ENCODE peak calls at places on chromosomes 2 and 18, in five cellular contexts. One of them, this sample, is unnamed.

GRCh38 chr2:191030521-191031154 is 16.7 kb upstream of the STAT1 start:
- DNase-seq in fibroblast of pulmonary artery: peak
- DNase-seq in adrenal gland: no peak
- DNase-seq in stomach: no peak
- DNase-seq in prostate gland: peak
- DNase-seq in this sample: no peak

GRCh38 chr2:160491922-160492371 is 1.7 kb downstream of the RBMS1 start:
- DNase-seq in stomach: no peak
- DNase-seq in fibroblast of pulmonary artery: peak
- DNase-seq in adrenal gland: no peak
- DNase-seq in prostate gland: peak
- DNase-seq in this sample: peak

GRCh38 chr2:120260736-120261135 is 8.1 kb downstream of the RALB start:
- DNase-seq in prostate gland: no peak
- DNase-seq in adrenal gland: no peak
- DNase-seq in stomach: no peak
- DNase-seq in fibroblast of pulmonary artery: no peak
- DNase-seq in this sample: no peak

GRCh38 chr2:96163768-96164429 is 18.7 kb upstream of the DUSP2 start:
- DNase-seq in prostate gland: no peak
- DNase-seq in fibroblast of pulmonary artery: peak
- DNase-seq in adrenal gland: no peak
- DNase-seq in stomach: no peak
- DNase-seq in this sample: no peak

GRCh38 chr2:241445426-241445825 is 63.0 kb downstream of the STK25 start:
- DNase-seq in fibroblast of pulmonary artery: no peak
- DNase-seq in adrenal gland: no peak
- DNase-seq in prostate gland: no peak
- DNase-seq in stomach: no peak
- DNase-seq in this sample: no peak

GRCh38 chr2:30201990-30202389 is 29.3 kb upstream of the LBH start:
- DNase-seq in stomach: peak
- DNase-seq in adrenal gland: peak
- DNase-seq in fibroblast of pulmonary artery: peak
- DNase-seq in prostate gland: no peak
- DNase-seq in this sample: no peak

GRCh38 chr2:147222506-147222905 is 622.3 kb upstream of the ACVR2A start:
- DNase-seq in stomach: no peak
- DNase-seq in adrenal gland: no peak
- DNase-seq in fibroblast of pulmonary artery: no peak
- DNase-seq in prostate gland: no peak
- DNase-seq in this sample: no peak

GRCh38 chr2:237280235-237280634 is 133.7 kb downstream of the COL6A3 start:
- DNase-seq in fibroblast of pulmonary artery: peak
- DNase-seq in stomach: no peak
- DNase-seq in adrenal gland: no peak
- DNase-seq in prostate gland: no peak
- DNase-seq in this sample: peak

GRCh38 chr2:177165731-177166711 is 46.6 kb upstream of the HNRNPA3 start:
- DNase-seq in stomach: no peak
- DNase-seq in fibroblast of pulmonary artery: peak
- DNase-seq in adrenal gland: peak
- DNase-seq in prostate gland: no peak
- DNase-seq in this sample: no peak

GRCh38 chr2:219870023-219870422 is 242.6 kb downstream of the SLC4A3 start:
- DNase-seq in stomach: no peak
- DNase-seq in fibroblast of pulmonary artery: no peak
- DNase-seq in adrenal gland: no peak
- DNase-seq in prostate gland: no peak
- DNase-seq in this sample: no peak

GRCh38 chr2:85522090-85522647 is 16.8 kb upstream of the MAT2A start:
- DNase-seq in prostate gland: no peak
- DNase-seq in adrenal gland: no peak
- DNase-seq in stomach: no peak
- DNase-seq in fibroblast of pulmonary artery: no peak
- DNase-seq in this sample: no peak

GRCh38 chr2:69200107-69200520 is 186.9 kb downstream of the GFPT1 start:
- DNase-seq in fibroblast of pulmonary artery: peak
- DNase-seq in adrenal gland: no peak
- DNase-seq in stomach: no peak
- DNase-seq in prostate gland: no peak
- DNase-seq in this sample: no peak

GRCh38 chr2:68708629-68709028 is 26.0 kb upstream of the ARHGAP25 start:
- DNase-seq in stomach: no peak
- DNase-seq in prostate gland: no peak
- DNase-seq in adrenal gland: no peak
- DNase-seq in fibroblast of pulmonary artery: no peak
- DNase-seq in this sample: no peak

GRCh38 chr18:76490701-76491171 is 4.3 kb downstream of the ZNF516 start:
- DNase-seq in stomach: peak
- DNase-seq in adrenal gland: no peak
- DNase-seq in prostate gland: peak
- DNase-seq in fibroblast of pulmonary artery: peak
- DNase-seq in this sample: no peak

GRCh38 chr2:180519276-180519675 is 461.1 kb upstream of the UBE2E3 start:
- DNase-seq in fibroblast of pulmonary artery: peak
- DNase-seq in stomach: no peak
- DNase-seq in prostate gland: no peak
- DNase-seq in adrenal gland: no peak
- DNase-seq in this sample: peak

GRCh38 chr2:139828011-139828410 is 1047.8 kb upstream of the NXPH2 start:
- DNase-seq in fibroblast of pulmonary artery: no peak
- DNase-seq in prostate gland: no peak
- DNase-seq in adrenal gland: no peak
- DNase-seq in stomach: no peak
- DNase-seq in this sample: no peak

GRCh38 chr2:96470636-96471035 is 34.5 kb downstream of the NEURL3 start:
- DNase-seq in prostate gland: no peak
- DNase-seq in fibroblast of pulmonary artery: peak
- DNase-seq in stomach: peak
- DNase-seq in adrenal gland: peak
- DNase-seq in this sample: no peak

GRCh38 chr2:78861546-78861945 is 164.0 kb upstream of the REG3G start:
- DNase-seq in prostate gland: no peak
- DNase-seq in stomach: no peak
- DNase-seq in fibroblast of pulmonary artery: peak
- DNase-seq in adrenal gland: no peak
- DNase-seq in this sample: peak

GRCh38 chr2:238434846-238435751 is 8.4 kb downstream of the ASB1 start:
- DNase-seq in fibroblast of pulmonary artery: no peak
- DNase-seq in prostate gland: no peak
- DNase-seq in adrenal gland: no peak
- DNase-seq in stomach: no peak
- DNase-seq in this sample: no peak

GRCh38 chr2:222294996-222295367 is 3.8 kb downstream of the PAX3 start:
- DNase-seq in adrenal gland: no peak
- DNase-seq in fibroblast of pulmonary artery: no peak
- DNase-seq in prostate gland: no peak
- DNase-seq in stomach: no peak
- DNase-seq in this sample: no peak

GRCh38 chr2:176891105-176891504 is 321.5 kb upstream of the HNRNPA3 start:
- DNase-seq in fibroblast of pulmonary artery: no peak
- DNase-seq in prostate gland: no peak
- DNase-seq in stomach: no peak
- DNase-seq in adrenal gland: no peak
- DNase-seq in this sample: no peak

GRCh38 chr2:224948859-224949258 is 93.4 kb downstream of the DOCK10 start:
- DNase-seq in fibroblast of pulmonary artery: peak
- DNase-seq in adrenal gland: no peak
- DNase-seq in stomach: no peak
- DNase-seq in prostate gland: no peak
- DNase-seq in this sample: peak

GRCh38 chr2:24559714-24560113 is 68.7 kb downstream of the NCOA1 start:
- DNase-seq in prostate gland: no peak
- DNase-seq in stomach: no peak
- DNase-seq in fibroblast of pulmonary artery: peak
- DNase-seq in adrenal gland: no peak
- DNase-seq in this sample: peak

GRCh38 chr2:61254536-61254935 is 92.5 kb downstream of the C2orf74 start:
- DNase-seq in stomach: no peak
- DNase-seq in fibroblast of pulmonary artery: no peak
- DNase-seq in prostate gland: no peak
- DNase-seq in adrenal gland: no peak
- DNase-seq in this sample: no peak

GRCh38 chr2:225496548-225496947 is 97.0 kb downstream of the NYAP2 start:
- DNase-seq in prostate gland: no peak
- DNase-seq in stomach: no peak
- DNase-seq in adrenal gland: no peak
- DNase-seq in fibroblast of pulmonary artery: no peak
- DNase-seq in this sample: no peak

GRCh38 chr2:3741867-3742602 is 38.7 kb downstream of the DCDC2C start:
- DNase-seq in prostate gland: no peak
- DNase-seq in adrenal gland: peak
- DNase-seq in fibroblast of pulmonary artery: no peak
- DNase-seq in stomach: no peak
- DNase-seq in this sample: no peak

GRCh38 chr2:3738454-3738853 is 35.1 kb downstream of the DCDC2C start:
- DNase-seq in fibroblast of pulmonary artery: peak
- DNase-seq in adrenal gland: no peak
- DNase-seq in stomach: no peak
- DNase-seq in prostate gland: no peak
- DNase-seq in this sample: no peak

GRCh38 chr2:3737128-3737527 is 33.8 kb downstream of the DCDC2C start:
- DNase-seq in fibroblast of pulmonary artery: no peak
- DNase-seq in adrenal gland: no peak
- DNase-seq in stomach: no peak
- DNase-seq in prostate gland: no peak
- DNase-seq in this sample: no peak

GRCh38 chr2:3741372-3741771 is 38.0 kb downstream of the DCDC2C start:
- DNase-seq in stomach: no peak
- DNase-seq in prostate gland: no peak
- DNase-seq in fibroblast of pulmonary artery: no peak
- DNase-seq in adrenal gland: no peak
- DNase-seq in this sample: no peak

DNA sequence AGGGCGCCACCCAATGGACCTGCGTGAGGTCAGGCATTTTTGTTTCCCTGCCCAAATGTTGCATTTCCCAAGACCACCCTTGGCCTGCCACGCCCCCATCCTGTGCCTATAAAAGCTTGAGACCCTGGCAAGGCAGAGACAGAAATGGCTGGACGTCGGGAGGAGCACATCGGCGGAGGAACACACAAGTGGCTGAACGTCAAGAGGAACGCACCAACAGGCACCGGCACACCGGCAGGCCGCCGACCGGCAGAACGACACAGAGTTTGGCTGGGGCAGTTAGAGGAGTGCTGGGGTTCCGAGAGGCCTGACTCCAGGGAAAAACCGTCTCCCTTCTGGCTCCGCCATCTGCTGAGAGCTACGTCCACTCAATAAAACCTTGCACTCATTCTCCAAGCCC is 35.9 kb downstream of the DCDC2C start:
- DNase-seq in adrenal gland: no peak
- DNase-seq in fibroblast of pulmonary artery: no peak
- DNase-seq in stomach: no peak
- DNase-seq in prostate gland: no peak
- DNase-seq in this sample: no peak
- H3K4me3 ChIP-seq in adrenal gland: no peak
- H3K4me3 ChIP-seq in fibroblast of pulmonary artery: no peak
- H3K4me3 ChIP-seq in stomach: no peak
- H3K4me3 ChIP-seq in prostate gland: no peak
- H3K4me3 ChIP-seq in this sample: no peak

DNA sequence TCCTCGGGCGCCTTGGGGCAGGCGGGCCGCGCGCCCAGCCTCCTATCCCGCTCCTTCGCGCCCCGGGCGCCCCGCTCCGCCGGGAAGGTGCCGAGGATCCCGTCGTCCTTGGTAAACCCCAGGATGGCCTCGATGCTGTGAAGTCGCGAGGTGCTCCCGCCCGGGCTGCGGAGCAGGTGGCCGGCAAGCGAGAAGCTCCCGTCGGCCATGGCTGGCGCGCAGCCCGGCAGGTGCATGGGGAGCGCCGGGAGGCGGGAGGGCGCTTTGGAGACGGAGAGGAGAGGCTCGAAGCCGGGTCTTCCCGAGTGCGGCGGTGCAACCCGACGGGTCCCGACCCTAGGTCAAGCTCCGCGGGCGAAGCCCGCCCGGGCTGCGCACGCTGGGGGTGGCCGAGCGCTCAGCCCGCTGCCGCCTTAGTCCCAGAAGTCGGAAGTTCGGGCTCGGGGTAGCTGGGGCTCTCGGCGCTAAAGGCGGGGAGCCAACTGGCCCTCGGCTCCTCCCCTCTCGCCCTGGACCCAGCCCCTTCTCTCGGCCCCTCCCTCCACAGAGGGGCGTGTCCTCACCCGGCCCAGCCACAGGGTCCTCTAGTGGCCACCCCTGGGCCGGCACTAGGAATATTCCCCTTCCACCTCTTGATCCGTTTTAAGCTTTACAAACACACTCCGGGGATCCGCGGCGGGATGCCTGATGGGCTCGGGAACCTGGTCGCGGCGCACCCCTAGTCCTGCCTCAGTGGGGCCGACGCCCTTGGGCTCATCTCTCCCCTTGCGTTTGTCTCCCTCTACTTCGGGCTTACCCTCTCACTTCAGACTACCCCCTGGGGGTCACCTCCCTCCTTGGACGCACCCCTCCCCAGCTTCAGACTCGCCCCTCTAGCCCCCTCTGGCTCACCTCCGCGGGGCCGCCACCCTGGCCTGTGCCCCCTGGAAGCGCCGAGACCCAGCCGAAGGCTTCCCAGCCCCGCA is at the start of gene RAX:
- DNase-seq in stomach: no peak
- DNase-seq in prostate gland: no peak
- DNase-seq in fibroblast of pulmonary artery: peak
- DNase-seq in adrenal gland: no peak
- DNase-seq in this sample: no peak
- TF ChIP-seq CTCF in stomach: no peak
- TF ChIP-seq CTCF in prostate gland: no peak
- TF ChIP-seq CTCF in fibroblast of pulmonary artery: no peak
- TF ChIP-seq CTCF in adrenal gland: no peak
- TF ChIP-seq CTCF in this sample: peak

GRCh38 chr2:143252138-143252907 is 123.1 kb downstream of the ARHGAP15 start:
- DNase-seq in fibroblast of pulmonary artery: no peak
- DNase-seq in adrenal gland: no peak
- DNase-seq in stomach: no peak
- DNase-seq in prostate gland: no peak
- DNase-seq in this sample: no peak

GRCh38 chr2:143251680-143252079 is 122.5 kb downstream of the ARHGAP15 start:
- DNase-seq in prostate gland: no peak
- DNase-seq in stomach: no peak
- DNase-seq in fibroblast of pulmonary artery: no peak
- DNase-seq in adrenal gland: no peak
- DNase-seq in this sample: no peak

GRCh38 chr2:143248631-143249030 is 119.4 kb downstream of the ARHGAP15 start:
- DNase-seq in fibroblast of pulmonary artery: no peak
- DNase-seq in adrenal gland: no peak
- DNase-seq in prostate gland: no peak
- DNase-seq in stomach: no peak
- DNase-seq in this sample: no peak

GRCh38 chr2:143246246-143246645 is 117.0 kb downstream of the ARHGAP15 start:
- DNase-seq in prostate gland: no peak
- DNase-seq in fibroblast of pulmonary artery: no peak
- DNase-seq in adrenal gland: no peak
- DNase-seq in stomach: no peak
- DNase-seq in this sample: no peak

GRCh38 chr2:143246815-143247744 is 117.9 kb downstream of the ARHGAP15 start:
- DNase-seq in adrenal gland: no peak
- DNase-seq in fibroblast of pulmonary artery: no peak
- DNase-seq in stomach: no peak
- DNase-seq in prostate gland: no peak
- DNase-seq in this sample: no peak
- H3K4me3 ChIP-seq in adrenal gland: no peak
- H3K4me3 ChIP-seq in fibroblast of pulmonary artery: no peak
- H3K4me3 ChIP-seq in stomach: no peak
- H3K4me3 ChIP-seq in prostate gland: no peak
- H3K4me3 ChIP-seq in this sample: no peak

GRCh38 chr2:181570833-181571661 is 85.9 kb downstream of the CERKL start:
- DNase-seq in prostate gland: no peak
- DNase-seq in fibroblast of pulmonary artery: peak
- DNase-seq in adrenal gland: no peak
- DNase-seq in stomach: no peak
- DNase-seq in this sample: no peak
- TF ChIP-seq CTCF in prostate gland: no peak
- TF ChIP-seq CTCF in fibroblast of pulmonary artery: peak
- TF ChIP-seq CTCF in adrenal gland: no peak
- TF ChIP-seq CTCF in stomach: no peak
- TF ChIP-seq CTCF in this sample: no peak

This sample was measured in HFF-Myc.